ENCODE peak calls at places on chromosome 10, in four cellular contexts. U is T-helper 9 cell, G is NCI-H1694 treated with DMSO at 0.1 percent for 48 hours, D is ACHN. P is an unnamed sample.

GRCh38 chr10:133034092-133034491 is 53.6 kb upstream of the ADGRA1 start:
- DNase-seq in U (no peak), G (no peak), D (no peak), P (no peak)

GRCh38 chr10:67401711-67402110 is 294.3 kb downstream of the CTNNA3 start:
- DNase-seq in U (no peak), G (no peak), D (no peak), P (no peak)

GRCh38 chr10:79055892-79056291 is 12.9 kb upstream of the ZMIZ1 start:
- DNase-seq in U (no peak), G (no peak), D (no peak), P (no peak)

GRCh38 chr10:21675157-21675796 is 141.2 kb downstream of the MLLT10 start:
- DNase-seq in U (peak; percentile 5), G (peak; percentile 36), D (peak; percentile 46), P (no peak)

GRCh38 chr10:119449760-119450461 is 92.6 kb downstream of the RGS10 start:
- DNase-seq in U (no peak), G (no peak), D (peak; percentile 71), P (no peak)

GRCh38 chr10:8057636-8058273 is 3.3 kb downstream of the GATA3 start:
- DNase-seq in U (no peak), G (no peak), D (no peak), P (no peak)

GRCh38 chr10:33216661-33217427 is 117.6 kb downstream of the NRP1 start:
- DNase-seq in U (no peak), G (peak; percentile 86), D (no peak), P (no peak)

GRCh38 chr10:97718178-97718577 is 4.6 kb downstream of the MARVELD1 start:
- DNase-seq in U (no peak), G (no peak), D (no peak), P (no peak)

GRCh38 chr10:70481831-70482530 is 3.4 kb downstream of the PALD1 start:
- DNase-seq in U (no peak), G (no peak), D (no peak), P (no peak)

GRCh38 chr10:130024779-130025178 is 60.7 kb upstream of the EBF3 start:
- DNase-seq in U (no peak), G (no peak), D (no peak), P (no peak)

GRCh38 chr10:73644767-73645166 is 3.5 kb upstream of the MYOZ1 start:
- DNase-seq in U (no peak), G (no peak), D (no peak), P (no peak)

GRCh38 chr10:122344741-122345258 is 29.7 kb upstream of the PLEKHA1 start:
- DNase-seq in U (no peak), G (no peak), D (peak; percentile 24), P (no peak)

GRCh38 chr10:72087392-72087968 is 871 bp downstream of the SPOCK2 start:
- DNase-seq in U (peak; percentile 37), G (no peak), D (no peak), P (peak; percentile 31)

GRCh38 chr10:117627561-117627960 is 85.0 kb downstream of the EMX2 start:
- DNase-seq in U (no peak), G (peak; percentile 15), D (no peak), P (no peak)

GRCh38 chr10:132579027-132579859 is 41.7 kb downstream of the INPP5A start:
- DNase-seq in U (no peak), G (no peak), D (no peak), P (no peak)

GRCh38 chr10:76309744-76310441 is 878.5 kb downstream of the LRMDA start:
- DNase-seq in U (no peak), G (no peak), D (no peak), P (no peak)

GRCh38 chr10:125084191-125085186 is 75.9 kb downstream of the CTBP2 start:
- DNase-seq in U (no peak), G (no peak), D (peak; percentile 97), P (no peak)

GRCh38 chr10:71868192-71868697 is 17.2 kb upstream of the PSAP start:
- DNase-seq in U (no peak), G (no peak), D (peak; percentile 89), P (no peak)

GRCh38 chr10:105274671-105275070 is 633.6 kb downstream of the SORCS3 start:
- DNase-seq in U (no peak), G (no peak), D (no peak), P (no peak)

GRCh38 chr10:128739937-128740336 is 613.7 kb upstream of the MKI67 start:
- DNase-seq in U (no peak), G (no peak), D (no peak), P (no peak)

P was measured in activated T-helper 2 cell treated with anti-CD3 and anti-CD28 coated beads, Interferon-gamma antibody, Interleukin-2, Interleukin-4, amounts not matched to agents 10 μg/mL and 5 μg/mL and 100 μg/mL, durations not matched to agents 14 hours and 24 hours and 36 hours.